ENCODE peak calls at places on chromosomes 2 and 18, in ten cellular contexts. N, Q, S, T, L, U, H, B, J and E are unnamed samples. For H3K9me3, the result is how much of the 10 kb centered on the place peaks cover.

GRCh38 chr2:100272848-100273329 is 49.4 kb downstream of the LONRF2 start:
- DNase-seq in B (no peak), S (peak), N (no peak), H (peak), T (no peak), U (no peak), Q (no peak), J (peak), L (peak), E (no peak)

GRCh38 chr2:24058887-24059286 is 9.3 kb downstream of the FKBP1B start:
- DNase-seq in N (no peak), L (no peak), B (no peak), S (no peak), U (no peak), H (no peak), T (no peak), Q (no peak), J (no peak), E (no peak)

GRCh38 chr18:12460874-12461273 is 53.1 kb downstream of the PRELID3A start:
- DNase-seq in J (peak), S (no peak), H (no peak), T (no peak), U (no peak), L (no peak), Q (no peak), N (no peak), B (no peak), E (peak)

GRCh38 chr2:232886632-232887031 is 16.6 kb downstream of the SNORC start:
- DNase-seq in N (no peak), L (no peak), U (no peak), S (no peak), J (no peak), T (no peak), B (no peak), Q (no peak), H (no peak), E (no peak)

GRCh38 chr2:128641421-128642095 is 322.9 kb upstream of the HS6ST1 start:
- DNase-seq in H (peak), B (peak), J (no peak), T (no peak), S (no peak), N (peak), L (peak), Q (no peak), U (no peak), E (no peak)

GRCh38 chr2:191593622-191594416 is 84.1 kb upstream of the NABP1 start:
- DNase-seq in J (no peak), L (no peak), B (no peak), Q (no peak), U (no peak), N (no peak), H (no peak), T (no peak), S (no peak), E (no peak)

GRCh38 chr2:9071584-9072124 is 68.2 kb upstream of the MBOAT2 start:
- DNase-seq in Q (no peak), L (no peak), H (no peak), U (no peak), N (no peak), B (no peak), J (no peak), T (no peak), S (no peak), E (no peak)

GRCh38 chr2:71934595-71935263 is 212.9 kb downstream of the CYP26B1 start:
- DNase-seq in L (no peak), J (no peak), N (no peak), S (peak), H (peak), B (no peak), T (no peak), Q (no peak), U (peak), E (peak)

GRCh38 chr2:98508690-98509054 is 64.0 kb downstream of the INPP4A start:
- DNase-seq in T (peak), H (no peak), U (peak), J (peak), Q (no peak), L (no peak), S (peak), N (no peak), B (peak), E (peak)

GRCh38 chr2:192060161-192060560 is 134.6 kb downstream of the TMEFF2 start:
- DNase-seq in H (no peak), N (no peak), B (no peak), U (no peak), T (no peak), J (no peak), S (no peak), L (no peak), Q (no peak), E (no peak)

GRCh38 chr2:228657807-228658402 is 476.4 kb upstream of the SPHKAP start:
- DNase-seq in T (no peak), B (no peak), Q (no peak), H (no peak), S (no peak), L (no peak), J (no peak), N (no peak), U (no peak), E (peak)

GRCh38 chr2:96811916-96812315 is 4.2 kb upstream of the CNNM3 start:
- DNase-seq in B (no peak), J (peak), T (peak), S (peak), U (no peak), Q (no peak), N (no peak), H (no peak), L (peak), E (no peak)

GRCh38 chr2:61575447-61575859 is 37.3 kb upstream of the XPO1 start:
- DNase-seq in L (no peak), Q (no peak), H (no peak), T (no peak), B (no peak), U (no peak), J (no peak), N (no peak), S (no peak), E (no peak)

GRCh38 chr2:121427187-121427689 is 103.4 kb upstream of the RNU4ATAC start:
- DNase-seq in B (no peak), H (no peak), L (no peak), N (no peak), U (no peak), J (no peak), T (no peak), Q (no peak), S (no peak), E (no peak)

GRCh38 chr2:42340045-42340937 is 20.7 kb downstream of the COX7A2L start:
- DNase-seq in J (no peak), Q (no peak), T (no peak), N (no peak), H (peak), S (no peak), B (no peak), L (no peak), U (no peak), E (no peak)

GRCh38 chr18:2173464-2173863 is 397.8 kb downstream of the METTL4 start:
- DNase-seq in H (peak), B (peak), L (peak), S (no peak), U (no peak), Q (no peak), J (peak), T (no peak), N (no peak), E (no peak)

GRCh38 chr2:165627463-165627862 is 158.0 kb downstream of the CSRNP3 start:
- DNase-seq in N (no peak), T (no peak), S (no peak), B (no peak), J (no peak), U (no peak), L (no peak), Q (no peak), H (no peak), E (no peak)

GRCh38 chr2:147572622-147573021 is 272.2 kb upstream of the ACVR2A start:
- DNase-seq in T (no peak), L (no peak), J (no peak), U (no peak), S (no peak), Q (no peak), B (no peak), N (no peak), H (no peak), E (no peak)

GRCh38 chr2:58585233-58585632 is 344.1 kb upstream of the FANCL start:
- DNase-seq in B (no peak), S (no peak), U (no peak), T (no peak), N (no peak), J (no peak), H (no peak), Q (no peak), L (no peak), E (no peak)
- H3K27ac ChIP-seq in B (no peak), S (no peak), U (no peak), T (no peak), N (no peak), J (no peak), H (no peak), Q (no peak), L (no peak), E (no peak)

GRCh38 chr2:238520359-238520886 is 93.7 kb downstream of the ASB1 start:
- DNase-seq in H (no peak), S (no peak), Q (no peak), T (no peak), N (no peak), U (no peak), B (no peak), J (no peak), L (no peak), E (no peak)
- H3K9me3 ChIP-seq in H (under half), S (under half), Q (under half), T (under half), N (under half), U (under half), B (under half), J (under half), L (under half), E (under half)

GRCh38 chr18:62723666-62724281 is 8.4 kb downstream of the PHLPP1 start:
- DNase-seq in L (no peak), S (no peak), B (no peak), N (no peak), H (no peak), J (no peak), Q (no peak), T (no peak), U (no peak), E (no peak)

GRCh38 chr18:62725896-62726295 is 10.6 kb downstream of the PHLPP1 start:
- DNase-seq in U (no peak), L (no peak), J (no peak), B (no peak), N (no peak), H (no peak), S (no peak), Q (no peak), T (no peak), E (no peak)

GRCh38 chr18:62720766-62721613 is 5.6 kb downstream of the PHLPP1 start:
- DNase-seq in B (no peak), J (no peak), S (no peak), U (no peak), Q (no peak), T (no peak), H (no peak), N (no peak), L (no peak), E (no peak)

GRCh38 chr18:62720048-62720447 is 4.7 kb downstream of the PHLPP1 start:
- DNase-seq in S (no peak), B (no peak), H (no peak), U (no peak), Q (no peak), T (no peak), L (no peak), J (no peak), N (no peak), E (no peak)

GRCh38 chr18:62721837-62722795 is 6.8 kb downstream of the PHLPP1 start:
- DNase-seq in J (no peak), H (no peak), Q (no peak), N (no peak), T (no peak), B (no peak), L (no peak), U (no peak), S (no peak), E (no peak)
- H3K4me3 ChIP-seq in J (no peak), H (no peak), Q (no peak), N (no peak), T (no peak), B (no peak), L (no peak), U (no peak), S (peak), E (no peak)

GRCh38 chr2:85720533-85720932 is 26.4 kb downstream of the GNLY start:
- DNase-seq in S (no peak), L (no peak), U (no peak), B (no peak), N (no peak), J (no peak), T (no peak), Q (no peak), H (no peak), E (no peak)
- H3K27ac ChIP-seq in S (peak), L (no peak), U (no peak), B (no peak), N (no peak), J (no peak), T (no peak), Q (no peak), H (no peak), E (no peak)

GRCh38 chr2:240271716-240272341 is 131.4 kb upstream of the OTOS start:
- DNase-seq in L (no peak), S (no peak), N (no peak), B (no peak), H (no peak), Q (no peak), J (no peak), T (no peak), U (no peak), E (no peak)

GRCh38 chr2:240269380-240269779 is 128.9 kb upstream of the OTOS start:
- DNase-seq in S (no peak), U (no peak), T (no peak), L (no peak), Q (no peak), J (no peak), N (no peak), B (peak), H (no peak), E (no peak)

GRCh38 chr2:240275386-240275785 is 134.9 kb upstream of the OTOS start:
- DNase-seq in Q (no peak), S (no peak), H (no peak), U (no peak), L (no peak), N (no peak), T (no peak), B (no peak), J (no peak), E (no peak)

GRCh38 chr2:240269886-240270285 is 129.4 kb upstream of the OTOS start:
- DNase-seq in T (no peak), N (no peak), J (no peak), U (no peak), L (no peak), B (peak), S (no peak), Q (no peak), H (no peak), E (no peak)
- H3K9me3 ChIP-seq in T (under half), N (under half), J (under half), U (under half), L (under half), B (under half), S (under half), Q (under half), H (under half), E (under half)

GRCh38 chr2:226894752-226895151 is 58.9 kb downstream of the RHBDD1 start:
- DNase-seq in L (no peak), S (no peak), N (no peak), J (no peak), T (no peak), U (no peak), Q (no peak), B (no peak), H (no peak), E (no peak)

GRCh38 chr2:226893206-226893605 is 57.4 kb downstream of the RHBDD1 start:
- DNase-seq in N (no peak), B (no peak), J (no peak), T (no peak), U (no peak), Q (no peak), S (no peak), L (no peak), H (no peak), E (no peak)

GRCh38 chr2:226891780-226892590 is 56.1 kb downstream of the RHBDD1 start:
- DNase-seq in L (no peak), U (no peak), T (no peak), S (no peak), Q (no peak), J (no peak), H (no peak), N (no peak), B (no peak), E (peak)

GRCh38 chr2:226890286-226890685 is 54.4 kb downstream of the RHBDD1 start:
- DNase-seq in T (no peak), Q (no peak), U (no peak), S (no peak), H (no peak), N (no peak), J (no peak), L (no peak), B (no peak), E (no peak)

DNA sequence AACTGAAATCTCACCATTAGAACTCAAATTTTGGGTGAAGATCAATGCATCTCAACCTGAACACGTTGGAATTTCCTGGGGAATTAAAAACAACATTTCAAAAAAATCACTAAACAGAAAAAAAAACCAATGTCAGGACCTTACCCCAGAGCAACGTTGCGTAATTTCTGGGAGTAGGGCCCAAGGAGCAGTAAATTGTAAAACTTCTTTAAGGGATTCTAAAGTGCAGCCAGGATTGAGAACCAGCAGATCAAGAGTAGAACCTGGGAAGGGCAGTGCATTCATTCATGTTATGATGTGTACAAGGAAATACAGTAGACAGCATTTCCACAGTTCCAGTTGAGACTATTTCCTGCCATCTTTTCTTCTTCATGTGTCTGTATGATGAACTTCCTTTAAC is 56.9 kb downstream of the RHBDD1 start:
- DNase-seq in L (no peak), S (no peak), B (no peak), J (no peak), N (no peak), T (no peak), Q (no peak), U (no peak), H (no peak), E (peak)
- H3K4me3 ChIP-seq in L (no peak), S (no peak), B (no peak), J (no peak), N (no peak), T (no peak), Q (no peak), U (no peak), H (no peak), E (no peak)

DNA sequence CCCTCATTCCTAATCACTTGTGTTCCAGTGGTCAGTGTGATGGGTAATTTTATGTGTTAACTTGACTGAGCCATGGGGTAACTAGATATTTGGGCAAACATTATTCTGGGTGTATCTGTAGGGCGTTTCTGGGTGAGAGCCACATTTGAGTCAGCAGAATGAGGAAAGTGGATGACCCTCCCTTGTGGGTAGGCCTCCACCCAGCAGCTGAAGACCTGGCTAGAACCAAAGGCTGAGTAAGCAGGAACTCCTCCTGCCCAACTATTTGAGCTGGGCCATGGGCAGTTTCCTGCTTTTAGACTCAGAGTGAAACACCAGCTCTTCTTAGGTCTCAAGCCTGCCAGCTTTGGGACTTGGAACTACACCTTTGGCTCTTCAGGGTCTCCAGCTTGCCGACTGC is 141.8 kb downstream of the ACKR3 start:
- DNase-seq in L (no peak), S (peak), T (no peak), B (no peak), H (no peak), Q (no peak), N (no peak), J (no peak), U (peak), E (no peak)
- H3K27ac ChIP-seq in L (no peak), S (no peak), T (no peak), B (no peak), H (no peak), Q (no peak), N (no peak), J (no peak), U (no peak), E (no peak)

GRCh38 chr2:173298536-173299097 is 56.1 kb upstream of the CDCA7 start:
- DNase-seq in U (no peak), Q (no peak), L (no peak), B (no peak), H (no peak), N (no peak), T (no peak), J (no peak), S (no peak), E (no peak)
- H3K9me3 ChIP-seq in U (under half), Q (under half), L (under half), B (half or more), H (half or more), N (under half), T (under half), J (under half), S (under half), E (under half)

DNA sequence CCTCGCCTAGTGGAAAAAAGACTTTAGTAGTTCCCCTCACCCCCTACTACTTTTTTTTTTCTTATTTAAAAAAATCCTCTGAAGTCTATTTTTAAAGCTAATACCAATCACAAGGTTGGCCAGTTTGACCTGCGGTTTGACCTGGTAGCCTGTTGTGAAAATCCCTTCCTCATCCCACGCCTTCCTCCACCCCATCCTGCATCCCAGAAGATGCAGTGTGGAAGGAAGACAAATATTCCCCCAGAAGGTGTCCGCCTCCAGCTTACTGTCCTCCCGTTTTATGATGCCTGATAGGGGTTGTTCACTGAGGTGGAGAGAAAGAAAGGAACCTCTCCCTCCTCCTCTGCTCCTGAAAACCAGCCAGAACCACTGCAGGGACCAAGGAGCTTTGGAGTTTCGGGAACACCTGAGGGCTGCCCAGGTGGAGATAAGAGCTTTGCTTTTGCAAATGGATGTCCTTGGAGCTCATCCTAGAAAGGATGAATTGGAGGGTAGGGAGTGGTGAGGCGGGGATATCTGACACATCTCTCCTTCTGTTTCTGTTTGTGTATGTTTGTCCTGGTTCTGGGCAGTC is 909 bp downstream of the ATP6V1C2 start:
- DNase-seq in S (no peak), T (no peak), B (no peak), N (no peak), L (no peak), H (peak), Q (no peak), J (no peak), U (no peak), E (no peak)
- H3K4me3 ChIP-seq in S (peak), T (peak), B (peak), N (peak), L (peak), H (peak), Q (no peak), J (no peak), U (peak), E (peak)

GRCh38 chr2:216994231-216994997 is 134.6 kb upstream of the TNP1 start:
- DNase-seq in T (no peak), S (no peak), U (no peak), L (no peak), J (no peak), B (no peak), Q (no peak), N (no peak), H (no peak), E (no peak)
- H3K27ac ChIP-seq in T (no peak), S (peak), U (peak), L (no peak), J (no peak), B (peak), Q (no peak), N (no peak), H (no peak), E (no peak)